ENCODE peak calls at places on chromosomes 3 and 15, in eight cellular contexts. T is GM23248, E is NCI-H2081, A is NCI-H446, D is spleen, L is SK-N-DZ, J is NCI-H748 treated with DMSO at 0.1 percent for 48 hours, U is AG08395. R is an unnamed sample.

GRCh38 chr3:7144696-7145308 is 283.9 kb downstream of the GRM7 start:
- DNase-seq in T (peak; percentile 2), E (peak; percentile 1), A (no peak), D (no peak), L (peak; percentile 36), J (no peak), U (no peak), R (no peak)

GRCh38 chr3:32456429-32457130 is 46.1 kb downstream of the CMTM6 start:
- DNase-seq in T (no peak), E (no peak), A (no peak), D (peak; percentile 74), L (no peak), J (no peak), U (no peak), R (no peak)

GRCh38 chr3:31103623-31104180 is 209.2 kb upstream of the GADL1 start:
- DNase-seq in T (no peak), E (no peak), A (no peak), D (no peak), L (no peak), J (no peak), U (no peak), R (no peak)

GRCh38 chr3:102078864-102079808 is 229.8 kb downstream of the NFKBIZ start:
- DNase-seq in T (no peak), E (no peak), A (no peak), D (peak; percentile 64), L (no peak), J (no peak), U (no peak), R (no peak)

GRCh38 chr3:162441716-162442115 is 945.1 kb downstream of the OTOL1 start:
- DNase-seq in T (no peak), E (no peak), A (no peak), D (no peak), L (no peak), J (no peak), U (no peak), R (no peak)

GRCh38 chr3:181493423-181493822 is 218.3 kb upstream of the SOX2 start:
- DNase-seq in T (peak; percentile 49), E (no peak), A (no peak), D (no peak), L (no peak), J (no peak), U (no peak), R (no peak)

GRCh38 chr15:88646088-88646405 is 7.2 kb downstream of the ISG20 start:
- DNase-seq in T (no peak), E (no peak), A (no peak), D (no peak), L (no peak), J (no peak), U (no peak), R (no peak)

GRCh38 chr3:195893516-195893915 is 14.8 kb downstream of the TNK2 start:
- DNase-seq in T (no peak), E (peak; percentile 64), A (no peak), D (no peak), L (no peak), J (no peak), U (no peak), R (no peak)

GRCh38 chr3:157858821-157859220 is 247.4 kb downstream of the SHOX2 start:
- DNase-seq in T (peak; percentile 22), E (no peak), A (no peak), D (no peak), L (no peak), J (no peak), U (no peak), R (no peak)

GRCh38 chr15:98592136-98592535 is 56.2 kb upstream of the IGF1R start:
- DNase-seq in T (no peak), E (no peak), A (no peak), D (no peak), L (no peak), J (no peak), U (no peak), R (no peak)

GRCh38 chr3:55804170-55805095 is 317.3 kb upstream of the WNT5A start:
- DNase-seq in T (no peak), E (no peak), A (no peak), D (no peak), L (peak; percentile 54), J (no peak), U (no peak), R (no peak)

GRCh38 chr3:72101538-72101937 is 316.6 kb upstream of the PROK2 start:
- DNase-seq in T (no peak), E (no peak), A (no peak), D (no peak), L (no peak), J (no peak), U (no peak), R (no peak)

GRCh38 chr15:77611767-77612166 is 20.9 kb downstream of the LINGO1 start:
- DNase-seq in T (no peak), E (no peak), A (no peak), D (no peak), L (no peak), J (no peak), U (no peak), R (no peak)

GRCh38 chr3:111859974-111860859 is 1.2 kb downstream of the PHLDB2 start:
- DNase-seq in T (peak; percentile 93), E (peak; percentile 59), A (no peak), D (peak; percentile 87), L (peak; percentile 74), J (peak; percentile 62), U (peak; percentile 82), R (peak; percentile 67)

R was measured in NCI-H1694.